ENCODE peak calls at places on chromosomes 6 and 20, in six cellular contexts. M is NB4, V is RWPE1, A is left ventricle myocardium inferior, Q is brain microvascular endothelial cell, C is MCF 10A. H is an unnamed sample.

GRCh38 chr6:125114248-125114858 is 39.2 kb upstream of the TPD52L1 start:
- DNase-seq in M (peak), V (peak), A (no peak), Q (peak), C (peak), H (peak)

GRCh38 chr6:29953001-29953436 is 10.7 kb downstream of the HLA-A start:
- DNase-seq in M (no peak), V (peak), A (no peak), Q (peak), C (peak), H (no peak)

GRCh38 chr6:107653183-107653580 is 163.3 kb downstream of the SOBP start:
- DNase-seq in M (no peak), V (no peak), A (peak), Q (no peak), C (no peak), H (no peak)

GRCh38 chr6:112282217-112282616 is 27.9 kb upstream of the LAMA4 start:
- DNase-seq in M (no peak), V (peak), A (peak), Q (peak), C (peak), H (peak)

GRCh38 chr6:82330171-82330804 is 33.3 kb upstream of the TPBG start:
- DNase-seq in M (no peak), V (no peak), A (no peak), Q (no peak), C (no peak), H (no peak)

GRCh38 chr6:10391799-10392198 is 23.1 kb downstream of the TFAP2A start:
- DNase-seq in M (no peak), V (no peak), A (no peak), Q (no peak), C (no peak), H (no peak)

GRCh38 chr20:47576516-47577033 is 74.9 kb downstream of the NCOA3 start:
- DNase-seq in M (peak), V (peak), A (peak), Q (peak), C (peak), H (peak)

GRCh38 chr6:144647971-144648651 is 363.0 kb downstream of the UTRN start:
- DNase-seq in M (no peak), V (no peak), A (no peak), Q (no peak), C (no peak), H (no peak)

GRCh38 chr6:12605888-12606345 is 110.7 kb upstream of the PHACTR1 start:
- DNase-seq in M (peak), V (peak), A (peak), Q (peak), C (peak), H (peak)

GRCh38 chr6:120965814-120966213 is 368.5 kb downstream of the TBC1D32 start:
- DNase-seq in M (no peak), V (peak), A (no peak), Q (no peak), C (peak), H (no peak)

GRCh38 chr6:138307816-138308727 is 69.6 kb upstream of the SMIM28 start:
- DNase-seq in M (no peak), V (no peak), A (peak), Q (peak), C (peak), H (no peak)

GRCh38 chr6:30915591-30915946 is 1.5 kb downstream of the VARS2 start:
- DNase-seq in M (peak), V (peak), A (no peak), Q (peak), C (peak), H (peak)

GRCh38 chr6:140602431-140602836 is 1228.0 kb upstream of the CITED2 start:
- DNase-seq in M (no peak), V (no peak), A (no peak), Q (no peak), C (no peak), H (no peak)

GRCh38 chr6:6436366-6436765 is 115.9 kb upstream of the F13A1 start:
- DNase-seq in M (no peak), V (no peak), A (no peak), Q (no peak), C (no peak), H (no peak)

GRCh38 chr20:32945710-32946221 is 58.5 kb downstream of the SUN5 start:
- DNase-seq in M (peak), V (peak), A (no peak), Q (peak), C (peak), H (peak)

GRCh38 chr20:53124075-53124532 is 151.9 kb downstream of the TSHZ2 start:
- DNase-seq in M (no peak), V (no peak), A (peak), Q (no peak), C (no peak), H (no peak)

GRCh38 chr20:25020901-25021301 is 28.4 kb upstream of the APMAP start:
- DNase-seq in M (no peak), V (no peak), A (peak), Q (no peak), C (no peak), H (no peak)

GRCh38 chr6:16736856-16737255 is 24.4 kb downstream of the ATXN1 start:
- DNase-seq in M (no peak), V (no peak), A (no peak), Q (no peak), C (no peak), H (no peak)

GRCh38 chr6:16737926-16738325 is 23.3 kb downstream of the ATXN1 start:
- DNase-seq in M (no peak), V (no peak), A (no peak), Q (no peak), C (no peak), H (no peak)

GRCh38 chr6:16741112-16742016 is 19.9 kb downstream of the ATXN1 start:
- DNase-seq in M (peak), V (peak), A (no peak), Q (peak), C (no peak), H (no peak)

GRCh38 chr6:16737389-16737788 is 23.9 kb downstream of the ATXN1 start:
- DNase-seq in M (no peak), V (no peak), A (no peak), Q (no peak), C (no peak), H (no peak)

GRCh38 chr6:16739329-16739801 is 21.9 kb downstream of the ATXN1 start:
- DNase-seq in M (no peak), V (peak), A (no peak), Q (no peak), C (peak), H (no peak)
- TF ChIP-seq CTCF in M (no peak), V (no peak), A (no peak), Q (no peak), C (peak), H (no peak)

GRCh38 chr6:56019973-56020372 is 144.6 kb upstream of the BMP5 start:
- DNase-seq in M (no peak), V (no peak), A (no peak), Q (no peak), C (no peak), H (no peak)

GRCh38 chr6:56023829-56024228 is 148.4 kb upstream of the BMP5 start:
- DNase-seq in M (no peak), V (no peak), A (no peak), Q (no peak), C (no peak), H (no peak)

GRCh38 chr6:56024931-56025330 is 149.5 kb upstream of the BMP5 start:
- DNase-seq in M (no peak), V (no peak), A (no peak), Q (peak), C (peak), H (no peak)

GRCh38 chr6:56022678-56023077 is 147.3 kb upstream of the BMP5 start:
- DNase-seq in M (no peak), V (no peak), A (no peak), Q (no peak), C (no peak), H (no peak)

DNA sequence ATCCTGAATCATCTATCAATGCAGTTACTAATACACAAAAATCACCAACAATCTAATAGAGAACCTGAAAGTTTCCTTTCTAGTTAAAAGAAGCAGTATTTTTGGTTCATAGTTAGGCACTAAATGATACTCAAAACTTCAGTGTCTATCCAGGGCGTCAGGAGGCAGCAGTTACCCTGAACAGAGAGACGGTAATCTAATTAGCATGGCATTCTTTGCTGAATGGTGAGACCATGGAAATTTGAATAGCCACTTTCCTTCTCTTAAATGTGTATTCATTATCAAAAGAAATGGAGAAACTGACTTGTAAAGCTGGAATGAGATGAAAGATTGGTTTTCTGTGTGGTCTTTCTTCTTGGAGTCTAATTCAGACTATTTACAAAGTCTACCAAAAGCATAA is 146.6 kb upstream of the BMP5 start:
- DNase-seq in M (no peak), V (no peak), A (no peak), Q (no peak), C (no peak), H (no peak)
- TF ChIP-seq CTCF in M (no peak), V (no peak), A (no peak), Q (peak), C (no peak), H (no peak)

GRCh38 chr6:111259089-111259831 is 172.0 kb downstream of the SLC16A10 start:
- DNase-seq in M (peak), V (peak), A (peak), Q (peak), C (peak), H (peak)
- TF ChIP-seq CTCF in M (peak), V (peak), A (peak), Q (peak), C (peak), H (peak)

DNA sequence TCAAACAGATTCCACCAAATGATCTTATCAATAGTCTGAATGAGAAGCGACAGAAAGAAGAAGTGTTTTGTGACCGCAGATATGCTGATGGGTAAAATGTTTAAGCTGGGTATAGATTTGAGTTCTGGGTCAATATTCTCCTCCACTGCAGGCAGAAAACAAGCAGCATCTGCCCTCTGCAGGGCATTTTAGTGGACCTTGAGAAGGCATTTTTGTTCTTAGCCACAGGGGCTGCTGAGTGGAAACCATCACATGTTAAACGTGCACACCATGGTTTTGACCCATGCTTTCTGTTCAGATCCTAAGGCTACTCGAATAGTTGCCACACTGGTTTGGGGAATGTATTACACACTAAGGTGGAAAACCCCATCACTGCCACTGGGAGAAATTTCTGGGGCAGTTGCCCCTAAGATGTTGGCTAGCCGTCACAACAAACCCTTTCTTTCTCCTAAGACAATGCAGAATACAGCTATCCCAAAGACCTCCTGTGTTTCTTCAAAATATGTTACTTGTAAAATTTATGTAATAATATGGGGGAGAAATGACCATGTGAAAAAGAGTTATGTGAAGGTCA is 5.5 kb downstream of the POU3F2 start:
- DNase-seq in M (peak), V (no peak), A (no peak), Q (no peak), C (no peak), H (no peak)
- TF ChIP-seq CTCF in M (peak), V (no peak), A (no peak), Q (peak), C (peak), H (no peak)

GRCh38 chr20:62702886-62703852 is 5.5 kb upstream of the NTSR1 start:
- DNase-seq in M (peak), V (peak), A (no peak), Q (peak), C (peak), H (peak)
- TF ChIP-seq CTCF in M (peak), V (peak), A (no peak), Q (peak), C (peak), H (peak)

GRCh38 chr6:26019261-26019845 is 56.8 kb downstream of the TRIM38 start:
- DNase-seq in M (no peak), V (no peak), A (no peak), Q (no peak), C (no peak), H (no peak)

GRCh38 chr6:26020983-26021349 is 58.4 kb downstream of the TRIM38 start:
- DNase-seq in M (peak), V (peak), A (peak), Q (peak), C (peak), H (peak)

GRCh38 chr6:26016326-26017275 is 54.0 kb downstream of the TRIM38 start:
- DNase-seq in M (no peak), V (no peak), A (peak), Q (no peak), C (peak), H (peak)

GRCh38 chr6:26020291-26020982 is 57.8 kb downstream of the TRIM38 start:
- DNase-seq in M (peak), V (peak), A (peak), Q (peak), C (peak), H (peak)

GRCh38 chr6:26017567-26017966 is 55.0 kb downstream of the TRIM38 start:
- DNase-seq in M (peak), V (peak), A (peak), Q (peak), C (peak), H (peak)
- TF ChIP-seq CTCF in M (no peak), V (peak), A (peak), Q (peak), C (peak), H (peak)

GRCh38 chr6:37759221-37760154 is 60.0 kb upstream of the ZFAND3 start:
- DNase-seq in M (no peak), V (no peak), A (no peak), Q (no peak), C (no peak), H (no peak)
- TF ChIP-seq CTCF in M (no peak), V (no peak), A (no peak), Q (no peak), C (no peak), H (no peak)

DNA sequence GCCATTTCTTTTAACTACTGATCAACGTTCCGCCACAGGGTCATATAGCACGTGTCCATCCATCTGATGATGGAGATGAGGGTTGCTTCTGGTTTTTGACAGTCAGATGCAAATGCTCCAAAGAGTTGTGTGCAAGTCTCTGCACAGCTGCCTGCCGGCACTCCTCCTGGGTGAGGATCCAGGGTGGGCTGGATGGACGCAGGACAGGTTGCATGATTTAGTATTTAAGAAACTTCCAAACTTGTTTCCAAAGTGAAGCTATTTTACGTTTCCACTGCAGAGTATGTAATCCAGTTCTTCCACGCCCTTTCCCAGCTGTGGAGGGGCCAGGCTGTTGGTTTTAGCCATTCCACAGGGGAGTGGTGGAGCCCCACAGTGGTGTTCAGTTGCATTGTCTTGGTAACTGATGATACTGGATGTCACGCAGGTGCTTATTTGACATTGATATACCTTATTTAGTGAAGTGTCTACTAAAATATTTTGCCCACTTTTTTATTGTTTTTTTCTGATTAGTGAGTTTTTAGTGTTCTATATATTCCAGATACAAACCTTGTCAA is 157.2 kb downstream of the THBS2 start:
- DNase-seq in M (no peak), V (no peak), A (no peak), Q (no peak), C (no peak), H (no peak)
- TF ChIP-seq CTCF in M (no peak), V (no peak), A (no peak), Q (peak), C (no peak), H (no peak)

H was measured in Calu3.